ENCODE peak calls at places on chromosomes 7 and 10, in four cellular contexts. One of them, this sample, is unnamed.

GRCh38 chr7:77409739-77410545 is 6.2 kb downstream of the GSAP start:
- DNase-seq in HepG2: peak; percentile 95
- DNase-seq in HCT116: no peak
- DNase-seq in Panc1: no peak
- DNase-seq in this sample: no peak

GRCh38 chr7:89685287-89685686 is 469.0 kb upstream of the STEAP1 start:
- DNase-seq in HepG2: no peak
- DNase-seq in HCT116: no peak
- DNase-seq in Panc1: no peak
- DNase-seq in this sample: no peak

GRCh38 chr10:58266003-58266825 is 1.5 kb downstream of the IPMK start:
- DNase-seq in HepG2: peak; percentile 53
- DNase-seq in HCT116: no peak
- DNase-seq in Panc1: peak; percentile 30
- DNase-seq in this sample: peak; percentile 60

GRCh38 chr7:151731022-151731441 is 145.9 kb downstream of the PRKAG2 start:
- DNase-seq in HepG2: no peak
- DNase-seq in HCT116: no peak
- DNase-seq in Panc1: no peak
- DNase-seq in this sample: no peak

GRCh38 chr7:7344583-7344982 is 162.2 kb downstream of the C1GALT1 start:
- DNase-seq in HepG2: no peak
- DNase-seq in HCT116: no peak
- DNase-seq in Panc1: no peak
- DNase-seq in this sample: no peak

GRCh38 chr10:73083234-73083633 is 13.4 kb downstream of the P4HA1 start:
- DNase-seq in HepG2: no peak
- DNase-seq in HCT116: no peak
- DNase-seq in Panc1: no peak
- DNase-seq in this sample: no peak

GRCh38 chr7:55526770-55527169 is 45.5 kb downstream of the VOPP1 start:
- DNase-seq in HepG2: no peak
- DNase-seq in HCT116: no peak
- DNase-seq in Panc1: no peak
- DNase-seq in this sample: peak; percentile 19

GRCh38 chr7:123208793-123209192 is 9.0 kb upstream of the SLC13A1 start:
- DNase-seq in HepG2: peak; percentile 25
- DNase-seq in HCT116: peak; percentile 6
- DNase-seq in Panc1: no peak
- DNase-seq in this sample: no peak

GRCh38 chr7:129343099-129343700 is 91.0 kb upstream of the STRIP2 start:
- DNase-seq in HepG2: peak; percentile 19
- DNase-seq in HCT116: peak; percentile 37
- DNase-seq in Panc1: peak; percentile 58
- DNase-seq in this sample: peak; percentile 56

GRCh38 chr7:95549818-95550529 is 46.3 kb downstream of the PDK4 start:
- DNase-seq in HepG2: no peak
- DNase-seq in HCT116: peak; percentile 51
- DNase-seq in Panc1: peak; percentile 82
- DNase-seq in this sample: no peak

GRCh38 chr10:50604049-50604640 is 19.6 kb downstream of the SGMS1 start:
- DNase-seq in HepG2: no peak
- DNase-seq in HCT116: no peak
- DNase-seq in Panc1: no peak
- DNase-seq in this sample: no peak

GRCh38 chr7:88269606-88270005 is 37.1 kb downstream of the STEAP4 start:
- DNase-seq in HepG2: no peak
- DNase-seq in HCT116: no peak
- DNase-seq in Panc1: no peak
- DNase-seq in this sample: no peak

GRCh38 chr10:73931767-73932624 is 21.1 kb downstream of the PLAU start:
- DNase-seq in HepG2: peak; percentile 32
- DNase-seq in HCT116: peak; percentile 91
- DNase-seq in Panc1: no peak
- DNase-seq in this sample: peak; percentile 77

GRCh38 chr7:129958643-129959479 is 6.1 kb upstream of the UBE2H start:
- DNase-seq in HepG2: peak; percentile 84
- DNase-seq in HCT116: peak; percentile 69
- DNase-seq in Panc1: no peak
- DNase-seq in this sample: peak; percentile 95

GRCh38 chr7:157693071-157693520 is 356.3 kb downstream of the DNAJB6 start:
- DNase-seq in HepG2: no peak
- DNase-seq in HCT116: no peak
- DNase-seq in Panc1: no peak
- DNase-seq in this sample: no peak

GRCh38 chr7:774161-775109 is 47.4 kb upstream of the PRKAR1B start:
- DNase-seq in HepG2: no peak
- DNase-seq in HCT116: peak; percentile 7
- DNase-seq in Panc1: no peak
- DNase-seq in this sample: peak; percentile 47

GRCh38 chr7:75965617-75966016 is 28.8 kb downstream of the TMEM120A start:
- DNase-seq in HepG2: no peak
- DNase-seq in HCT116: no peak
- DNase-seq in Panc1: no peak
- DNase-seq in this sample: no peak

GRCh38 chr7:24378871-24379608 is 95.0 kb downstream of the NPY start:
- DNase-seq in HepG2: no peak
- DNase-seq in HCT116: peak; percentile 41
- DNase-seq in Panc1: no peak
- DNase-seq in this sample: no peak
- TF ChIP-seq TCF7L2 in HepG2: no peak
- TF ChIP-seq TCF7L2 in HCT116: no peak
- TF ChIP-seq TCF7L2 in Panc1: no peak
- TF ChIP-seq TCF7L2 in this sample: no peak

GRCh38 chr7:30466266-30466665 is 12.3 kb downstream of the NOD1 start:
- DNase-seq in HepG2: no peak
- DNase-seq in HCT116: no peak
- DNase-seq in Panc1: no peak
- DNase-seq in this sample: no peak
- TF ChIP-seq TCF7L2 in HepG2: no peak
- TF ChIP-seq TCF7L2 in HCT116: no peak
- TF ChIP-seq TCF7L2 in Panc1: no peak
- TF ChIP-seq TCF7L2 in this sample: no peak

DNA sequence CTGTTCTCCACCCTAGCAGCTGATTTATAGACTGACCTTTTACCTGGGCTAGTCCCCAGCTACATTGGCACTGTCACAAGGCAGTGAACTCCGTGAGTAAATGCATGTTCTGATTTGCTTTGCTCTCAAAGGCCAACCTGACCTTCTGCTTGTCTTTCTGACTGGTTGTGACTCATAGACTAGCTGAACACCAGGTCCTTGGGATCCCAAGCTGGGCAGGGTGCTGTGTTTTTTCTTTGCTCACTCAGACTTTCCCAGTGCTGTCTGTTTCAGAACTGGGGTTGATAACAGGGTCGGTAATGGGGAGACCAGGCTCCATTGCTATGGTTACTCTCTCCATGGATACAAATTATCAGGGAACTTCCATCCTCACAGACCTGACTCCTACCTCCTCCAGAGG is 35.0 kb downstream of the EVX1 start:
- DNase-seq in HepG2: peak; percentile 35
- DNase-seq in HCT116: peak; percentile 29
- DNase-seq in Panc1: no peak
- DNase-seq in this sample: peak; percentile 13
- TF ChIP-seq TCF7L2 in HepG2: no peak
- TF ChIP-seq TCF7L2 in HCT116: no peak
- TF ChIP-seq TCF7L2 in Panc1: no peak
- TF ChIP-seq TCF7L2 in this sample: no peak

GRCh38 chr10:97869091-97870042 is 19.7 kb downstream of the GOLGA7B start:
- DNase-seq in HepG2: peak; percentile 79
- DNase-seq in HCT116: peak; percentile 84
- DNase-seq in Panc1: peak; percentile 72
- DNase-seq in this sample: peak; percentile 81

GRCh38 chr10:97865488-97865887 is 15.8 kb downstream of the GOLGA7B start:
- DNase-seq in HepG2: no peak
- DNase-seq in HCT116: no peak
- DNase-seq in Panc1: no peak
- DNase-seq in this sample: no peak

GRCh38 chr10:97868134-97868685 is 18.6 kb downstream of the GOLGA7B start:
- DNase-seq in HepG2: no peak
- DNase-seq in HCT116: no peak
- DNase-seq in Panc1: no peak
- DNase-seq in this sample: no peak

GRCh38 chr10:97866524-97867219 is 17.0 kb downstream of the GOLGA7B start:
- DNase-seq in HepG2: no peak
- DNase-seq in HCT116: no peak
- DNase-seq in Panc1: no peak
- DNase-seq in this sample: no peak

DNA sequence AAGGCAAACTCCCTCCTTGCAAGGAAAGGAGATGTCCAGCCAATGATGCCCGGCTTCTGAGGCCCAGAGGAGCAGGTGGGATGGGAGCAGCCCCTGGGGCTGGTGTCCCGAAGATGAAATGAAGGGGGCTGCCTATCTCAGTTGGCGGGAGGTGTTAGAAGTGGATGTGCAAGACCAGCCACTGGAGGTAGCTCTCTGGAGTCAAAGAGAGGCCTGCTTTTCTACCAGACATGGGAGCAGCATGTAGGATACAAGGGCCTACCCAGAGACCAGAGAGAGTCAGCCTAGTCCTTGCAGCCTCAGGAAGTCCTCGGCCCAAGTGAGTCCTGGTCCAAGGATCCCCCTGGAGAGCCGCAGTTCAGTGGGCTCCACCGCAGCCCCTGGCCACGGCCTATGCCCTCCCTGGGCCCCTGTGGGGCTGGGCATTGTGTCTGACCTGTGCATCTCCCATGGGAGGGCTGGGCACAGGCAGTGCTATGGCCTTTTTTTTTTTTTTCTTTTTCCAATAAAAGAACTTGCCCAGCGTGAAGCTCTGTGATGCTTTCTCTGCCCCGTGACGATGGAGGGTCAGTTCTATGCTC is 17.7 kb downstream of the GOLGA7B start:
- DNase-seq in HepG2: no peak
- DNase-seq in HCT116: no peak
- DNase-seq in Panc1: no peak
- DNase-seq in this sample: no peak
- TF ChIP-seq TCF7L2 in HepG2: no peak
- TF ChIP-seq TCF7L2 in HCT116: no peak
- TF ChIP-seq TCF7L2 in Panc1: no peak
- TF ChIP-seq TCF7L2 in this sample: no peak

DNA sequence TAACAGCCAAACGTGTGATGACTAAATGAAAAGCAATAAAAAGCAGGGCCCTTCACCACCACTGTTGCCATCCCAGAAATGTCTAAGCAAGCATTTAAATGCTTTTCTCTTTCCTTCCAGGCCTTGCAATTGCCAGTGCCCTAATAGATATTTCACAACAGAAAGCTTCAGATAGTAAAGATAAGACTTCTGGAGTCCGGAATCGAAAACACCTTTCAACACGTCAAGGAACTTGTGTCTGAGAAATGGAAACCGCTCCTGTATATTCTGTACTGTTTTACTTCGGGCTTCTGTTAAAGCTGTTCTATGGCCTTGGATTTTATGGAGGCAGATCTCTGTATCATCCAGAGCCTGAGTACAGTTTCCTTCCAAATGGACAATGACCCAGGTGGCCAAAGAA is 328.5 kb downstream of the GFRA1 start:
- DNase-seq in HepG2: no peak
- DNase-seq in HCT116: no peak
- DNase-seq in Panc1: no peak
- DNase-seq in this sample: no peak
- TF ChIP-seq TCF7L2 in HepG2: no peak
- TF ChIP-seq TCF7L2 in HCT116: no peak
- TF ChIP-seq TCF7L2 in Panc1: no peak
- TF ChIP-seq TCF7L2 in this sample: no peak

This sample was measured in K562.